ENCODE peak calls at places on chromosome 5, in eight cellular contexts. B is CD4-positive, alpha-beta T cell; F is ovary; U is stimulated activated CD4-positive, alpha-beta T cell treated with anti-CD3 and anti-CD28 coated beads, Interleukin-1b, Interleukin-23, amount 100 ng/mL, for 1 hour; T is amniotic stem cell; L is DMS 273 treated with DMSO at 0.1 percent for 48 hours; E is LHCN-M2; W is cardiac muscle cell. Y is an unnamed sample.

GRCh38 chr5:174827521-174827920 is 103.1 kb downstream of the MSX2 start:
- DNase-seq in U (no peak), W (no peak), L (no peak), F (no peak), B (no peak), T (no peak), E (peak; percentile 86), Y (no peak)

GRCh38 chr5:150637245-150638052 is 3.0 kb upstream of the SYNPO start:
- DNase-seq in U (no peak), F (peak; percentile 57), B (no peak), T (peak; percentile 75), W (peak; percentile 58), E (peak; percentile 87), L (peak; percentile 45), Y (no peak)

GRCh38 chr5:138901716-138902115 is 26.6 kb upstream of the LRRTM2 start:
- DNase-seq in U (no peak), L (no peak), F (no peak), E (no peak), T (no peak), B (no peak), W (no peak), Y (no peak)

GRCh38 chr5:56247596-56247995 is 14.5 kb upstream of the ANKRD55 start:
- DNase-seq in L (no peak), F (no peak), W (no peak), E (peak; percentile 26), B (no peak), T (no peak), U (no peak), Y (no peak)

GRCh38 chr5:6261256-6261655 is 117.1 kb downstream of the MED10 start:
- DNase-seq in B (no peak), E (no peak), L (no peak), W (no peak), F (no peak), T (no peak), U (no peak), Y (no peak)

GRCh38 chr5:68817696-68818695 is 275.8 kb upstream of the SLC30A5 start:
- DNase-seq in E (no peak), T (no peak), L (no peak), W (no peak), U (no peak), F (no peak), B (no peak), Y (no peak)

GRCh38 chr5:170491479-170491878 is 12.3 kb upstream of the KCNIP1 start:
- DNase-seq in L (no peak), E (peak; percentile 29), B (no peak), U (no peak), F (no peak), W (no peak), T (peak; percentile 6), Y (no peak)

GRCh38 chr5:112694853-112695709 is 42.6 kb upstream of the APC start:
- DNase-seq in E (peak; percentile 93), T (peak; percentile 2), B (no peak), F (no peak), U (no peak), L (no peak), W (no peak), Y (no peak)

GRCh38 chr5:6448622-6449464 is at the start of gene UBE2QL1:
- DNase-seq in T (no peak), E (peak; percentile 3), W (peak; percentile 56), U (no peak), L (no peak), F (peak; percentile 50), B (no peak), Y (peak; percentile 44)

GRCh38 chr5:91092859-91093843 is 290.0 kb downstream of the ARRDC3 start:
- DNase-seq in W (no peak), F (no peak), U (no peak), L (no peak), B (no peak), E (no peak), T (no peak), Y (no peak)

GRCh38 chr5:58905944-58906343 is 323.1 kb downstream of the RAB3C start:
- DNase-seq in W (no peak), F (no peak), T (no peak), B (no peak), E (peak; percentile 54), U (no peak), L (no peak), Y (no peak)

GRCh38 chr5:2710910-2711309 is 40.6 kb downstream of the IRX2 start:
- DNase-seq in F (no peak), B (no peak), U (no peak), W (no peak), T (no peak), E (no peak), L (no peak), Y (no peak)

GRCh38 chr5:139459451-139459934 is 3.0 kb downstream of the ECSCR start:
- DNase-seq in U (no peak), L (no peak), E (no peak), F (no peak), T (no peak), W (no peak), B (no peak), Y (peak; percentile 57)

GRCh38 chr5:31186672-31187267 is 6.7 kb upstream of the CDH6 start:
- DNase-seq in F (no peak), L (peak; percentile 4), U (no peak), E (peak; percentile 36), W (peak; percentile 59), B (no peak), T (peak; percentile 33), Y (no peak)

GRCh38 chr5:94693043-94693822 is 74.8 kb downstream of the SLF1 start:
- DNase-seq in E (peak; percentile 90), F (no peak), T (peak; percentile 20), L (peak; percentile 8), U (no peak), W (peak; percentile 52), B (no peak), Y (peak; percentile 12)

GRCh38 chr5:14075937-14076336 is 67.2 kb upstream of the TRIO start:
- DNase-seq in U (no peak), W (no peak), E (no peak), B (no peak), T (no peak), F (no peak), L (no peak), Y (no peak)

GRCh38 chr5:114097570-114097969 is 264.3 kb upstream of the KCNN2 start:
- DNase-seq in B (no peak), T (no peak), L (no peak), E (no peak), U (no peak), F (no peak), W (no peak), Y (no peak)

GRCh38 chr5:72077390-72077789 is 29.9 kb upstream of the MAP1B start:
- DNase-seq in F (no peak), E (no peak), T (no peak), L (no peak), B (no peak), W (no peak), U (no peak), Y (no peak)

GRCh38 chr5:169964247-169964646 is 16.0 kb downstream of the INSYN2B start:
- DNase-seq in W (no peak), L (no peak), F (no peak), E (no peak), U (no peak), B (no peak), T (no peak), Y (no peak)

GRCh38 chr5:177265395-177265794 is 38.1 kb downstream of the RAB24 start:
- DNase-seq in L (no peak), T (no peak), U (no peak), F (no peak), B (no peak), W (no peak), E (no peak), Y (no peak)

GRCh38 chr5:151031554-151031953 is 11.2 kb downstream of the GPX3 start:
- DNase-seq in T (no peak), E (no peak), U (no peak), F (no peak), B (no peak), L (no peak), W (no peak), Y (no peak)

GRCh38 chr5:149808264-149808982 is 78.3 kb downstream of the PPARGC1B start:
- DNase-seq in U (no peak), L (no peak), W (peak; percentile 80), B (no peak), F (no peak), T (no peak), E (peak; percentile 58), Y (no peak)

GRCh38 chr5:61498121-61498520 is 166.1 kb downstream of the ZSWIM6 start:
- DNase-seq in E (no peak), F (no peak), L (no peak), W (no peak), U (no peak), B (no peak), T (no peak), Y (no peak)

GRCh38 chr5:65728219-65728618 is 6.2 kb downstream of the NLN start:
- DNase-seq in L (no peak), E (no peak), W (no peak), T (no peak), B (no peak), U (no peak), F (no peak), Y (no peak)

GRCh38 chr5:79075646-79076426 is 6.3 kb downstream of the BHMT2 start:
- DNase-seq in T (no peak), B (no peak), U (no peak), L (no peak), F (no peak), W (no peak), E (no peak), Y (no peak)

GRCh38 chr5:179834120-179834519 is 13.4 kb downstream of the SQSTM1 start:
- DNase-seq in L (no peak), F (no peak), W (no peak), U (no peak), B (no peak), E (no peak), T (no peak), Y (no peak)